ENCODE peak calls at places on chromosomes 2 and 18, in eight cellular contexts. H is pancreas, W is neural progenitor cell, L is IMR-90, Z is esophagus muscularis mucosa, O is left lung, I is adrenal gland, S is body of pancreas. N is an unnamed sample. For H3K4me1, the result is how much of the 10 kb centered on the place peaks cover.

GRCh38 chr2:377414-377813 is 89.5 kb upstream of the ALKAL2 start:
- DNase-seq in L (no peak), H (no peak), S (no peak), Z (no peak), I (no peak), W (no peak), O (no peak), N (no peak)

GRCh38 chr2:239695106-239695727 is 294.4 kb upstream of the HDAC4 start:
- DNase-seq in L (no peak), W (no peak), Z (peak), O (no peak), S (no peak), H (no peak), I (no peak), N (no peak)

GRCh38 chr2:46490521-46491141 is 11.3 kb downstream of the TMEM247 start:
- DNase-seq in Z (no peak), H (peak), L (peak), W (no peak), I (peak), S (peak), O (no peak), N (peak)

GRCh38 chr2:95282458-95282857 is 8.2 kb downstream of the PROM2 start:
- DNase-seq in Z (no peak), H (no peak), I (no peak), O (peak), S (no peak), L (no peak), W (no peak), N (no peak)

GRCh38 chr18:72376256-72376655 is 167.9 kb downstream of the CBLN2 start:
- DNase-seq in I (no peak), H (no peak), S (no peak), Z (no peak), L (no peak), W (no peak), O (no peak), N (no peak)

GRCh38 chr2:200023570-200023969 is 68.2 kb downstream of the MAIP1 start:
- DNase-seq in H (no peak), L (no peak), W (no peak), O (no peak), I (no peak), S (no peak), Z (no peak), N (no peak)

GRCh38 chr2:140454717-140455116 is 1674.5 kb upstream of the NXPH2 start:
- DNase-seq in H (no peak), L (peak), I (peak), Z (no peak), O (no peak), S (no peak), W (no peak), N (no peak)

GRCh38 chr2:109516445-109517117 is 97.2 kb downstream of the SEPTIN10 start:
- DNase-seq in S (no peak), L (peak), W (peak), O (no peak), I (peak), H (no peak), Z (no peak), N (peak)

GRCh38 chr18:57677289-57678211 is 55.9 kb upstream of the NARS1 start:
- DNase-seq in Z (no peak), S (no peak), L (no peak), W (no peak), O (no peak), H (no peak), I (no peak), N (no peak)

GRCh38 chr2:196403471-196403870 is 232.1 kb upstream of the STK17B start:
- DNase-seq in I (no peak), L (peak), H (no peak), S (no peak), W (no peak), Z (no peak), O (no peak), N (peak)

GRCh38 chr2:120293991-120294329 is 41.3 kb downstream of the RALB start:
- DNase-seq in I (no peak), L (no peak), Z (no peak), W (no peak), O (no peak), H (no peak), S (no peak), N (peak)

GRCh38 chr2:144948205-144948855 is 428.4 kb upstream of the ZEB2 start:
- DNase-seq in L (no peak), S (no peak), W (no peak), O (no peak), I (no peak), H (no peak), Z (no peak), N (no peak)

GRCh38 chr2:173521450-173522192 is 166.9 kb downstream of the CDCA7 start:
- DNase-seq in H (no peak), S (no peak), I (no peak), W (no peak), Z (no peak), L (no peak), O (no peak), N (no peak)

GRCh38 chr2:172726172-172726735 is 9.4 kb upstream of the RAPGEF4 start:
- DNase-seq in Z (no peak), L (peak), W (no peak), O (no peak), S (no peak), H (no peak), I (no peak), N (peak)

GRCh38 chr2:80852808-80853139 is 548.2 kb upstream of the LRRTM1 start:
- DNase-seq in O (no peak), H (no peak), W (peak), L (no peak), I (no peak), Z (no peak), S (no peak), N (no peak)

GRCh38 chr2:127067620-127068350 is 39.2 kb downstream of the BIN1 start:
- DNase-seq in L (peak), S (peak), I (peak), H (no peak), W (peak), O (no peak), Z (no peak), N (peak)

GRCh38 chr18:63233334-63233733 is 86.2 kb downstream of the BCL2 start:
- DNase-seq in O (no peak), S (no peak), W (no peak), H (no peak), Z (no peak), I (no peak), L (no peak), N (no peak)

GRCh38 chr2:99380376-99381010 is 43.3 kb downstream of the EIF5B start:
- DNase-seq in O (no peak), L (no peak), Z (no peak), H (no peak), W (no peak), S (no peak), I (no peak), N (no peak)

GRCh38 chr2:230161180-230161579 is 58.6 kb downstream of the SP110 start:
- DNase-seq in Z (no peak), L (peak), S (no peak), H (no peak), W (no peak), I (no peak), O (no peak), N (peak)

GRCh38 chr2:128390256-128390990 is 71.8 kb upstream of the HS6ST1 start:
- DNase-seq in O (no peak), W (no peak), I (no peak), S (peak), H (no peak), L (no peak), Z (no peak), N (no peak)

GRCh38 chr2:188235364-188235763 is 56.3 kb upstream of the GULP1 start:
- DNase-seq in Z (no peak), I (no peak), W (no peak), H (no peak), O (no peak), S (no peak), L (no peak), N (no peak)

GRCh38 chr2:169983506-169983905 is 156.3 kb downstream of the UBR3 start:
- DNase-seq in O (no peak), S (no peak), W (no peak), H (no peak), L (no peak), I (no peak), Z (no peak), N (peak)

GRCh38 chr2:227939271-227940027 is 68.0 kb downstream of the DAW1 start:
- DNase-seq in Z (no peak), I (peak), H (peak), O (no peak), L (peak), S (no peak), W (peak), N (peak)

GRCh38 chr2:7450188-7451156 is 533.3 kb downstream of the RNF144A start:
- DNase-seq in O (no peak), L (no peak), Z (no peak), I (no peak), W (no peak), H (no peak), S (no peak), N (no peak)

GRCh38 chr18:26909599-26910290 is 44.2 kb upstream of the AQP4 start:
- DNase-seq in I (no peak), W (no peak), S (no peak), L (no peak), H (no peak), Z (no peak), O (no peak), N (no peak)

GRCh38 chr2:10377052-10377746 is 70.9 kb downstream of the ODC1 start:
- DNase-seq in H (no peak), S (no peak), I (no peak), O (no peak), W (no peak), L (no peak), Z (no peak), N (no peak)

GRCh38 chr2:168977608-168978007 is 53.5 kb downstream of the ABCB11 start:
- DNase-seq in L (no peak), S (no peak), O (no peak), Z (no peak), I (no peak), H (no peak), W (no peak), N (no peak)

GRCh38 chr2:85851253-85851955 is 37.4 kb downstream of the ST3GAL5 start:
- DNase-seq in H (no peak), W (no peak), L (no peak), S (peak), I (peak), Z (peak), O (no peak), N (no peak)

GRCh38 chr18:7958081-7958896 is 391.2 kb downstream of the PTPRM start:
- DNase-seq in Z (no peak), O (no peak), H (no peak), I (no peak), S (no peak), L (peak), W (no peak), N (no peak)

GRCh38 chr2:15042824-15043223 is 410.3 kb downstream of the LRATD1 start:
- DNase-seq in W (no peak), Z (no peak), L (peak), I (no peak), S (no peak), H (no peak), O (no peak), N (peak)

GRCh38 chr2:189306441-189307006 is 127.0 kb upstream of the COL5A2 start:
- DNase-seq in I (no peak), W (no peak), S (no peak), Z (no peak), L (no peak), O (no peak), H (no peak), N (no peak)

GRCh38 chr18:62732631-62733030 is 17.3 kb downstream of the PHLPP1 start:
- DNase-seq in H (no peak), S (no peak), Z (no peak), O (no peak), I (no peak), W (no peak), L (no peak), N (no peak)

GRCh38 chr2:127771756-127772155 is 39.2 kb downstream of the WDR33 start:
- DNase-seq in L (peak), W (no peak), H (no peak), S (no peak), I (no peak), O (no peak), Z (no peak), N (no peak)

GRCh38 chr2:145801210-145801609 is 1281.3 kb upstream of the ZEB2 start:
- DNase-seq in O (no peak), W (no peak), S (no peak), L (no peak), I (no peak), H (no peak), Z (no peak), N (no peak)

GRCh38 chr18:6763524-6763923 is 34.0 kb downstream of the ARHGAP28 start:
- DNase-seq in L (no peak), I (no peak), H (no peak), S (no peak), O (no peak), W (no peak), Z (no peak), N (no peak)

GRCh38 chr2:60415814-60416213 is 137.6 kb downstream of the BCL11A start:
- DNase-seq in Z (no peak), L (no peak), W (no peak), I (no peak), H (no peak), S (no peak), O (no peak), N (no peak)

GRCh38 chr2:60416221-60417008 is 137.0 kb downstream of the BCL11A start:
- DNase-seq in I (peak), L (peak), W (no peak), H (peak), S (peak), Z (no peak), O (no peak), N (peak)

GRCh38 chr2:60413069-60413818 is 140.2 kb downstream of the BCL11A start:
- DNase-seq in S (no peak), W (no peak), L (no peak), H (no peak), I (no peak), O (no peak), Z (no peak), N (no peak)

GRCh38 chr2:60413819-60414178 is 139.7 kb downstream of the BCL11A start:
- DNase-seq in O (no peak), S (no peak), I (no peak), W (no peak), Z (no peak), H (no peak), L (no peak), N (no peak)

GRCh38 chr2:60414731-60415130 is 138.7 kb downstream of the BCL11A start:
- DNase-seq in W (no peak), L (peak), O (no peak), I (no peak), S (no peak), H (no peak), Z (no peak), N (no peak)
- H3K4me1 ChIP-seq in W (under half), L (under half), O (under half), I (under half), S (under half), H (under half), Z (under half), N (under half)

GRCh38 chr2:55167630-55167967 is 64.5 kb downstream of the CLHC1 start:
- DNase-seq in L (no peak), O (no peak), I (no peak), S (no peak), H (no peak), Z (no peak), W (no peak), N (no peak)
- H3K27ac ChIP-seq in L (peak), O (peak), I (no peak), S (peak), H (peak), Z (peak), W (no peak), N (peak)

GRCh38 chr18:74217476-74218143 is 69.3 kb downstream of the TIMM21 start:
- DNase-seq in O (no peak), Z (no peak), L (no peak), I (no peak), S (peak), H (peak), W (no peak), N (peak)
- H3K4me1 ChIP-seq in O (under half), Z (under half), L (under half), I (under half), S (under half), H (under half), W (under half), N (under half)

DNA sequence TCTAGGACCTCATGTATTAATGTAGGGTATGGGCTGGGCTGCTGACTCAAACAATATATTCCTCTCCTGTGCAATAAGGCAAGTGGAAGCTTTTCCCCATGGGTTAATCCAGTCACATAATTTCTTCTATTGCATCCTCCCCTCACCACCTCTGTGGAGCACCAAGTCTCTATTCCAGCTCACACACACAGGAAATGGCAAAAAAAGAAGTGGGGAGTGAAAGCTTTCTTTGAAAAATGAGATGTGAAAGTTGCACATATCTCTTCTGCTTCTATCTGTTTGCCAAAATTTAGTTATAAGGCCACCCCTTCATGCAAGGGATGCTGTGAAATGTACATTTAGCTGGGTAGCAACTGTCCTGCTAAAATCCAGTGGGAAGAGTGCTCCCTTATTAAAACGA is 121.2 kb downstream of the CDC42EP3 start:
- DNase-seq in W (no peak), I (no peak), L (no peak), S (no peak), Z (no peak), O (no peak), H (no peak), N (no peak)
- H3K27ac ChIP-seq in W (no peak), I (no peak), L (no peak), S (no peak), Z (no peak), O (no peak), H (no peak), N (no peak)

GRCh38 chr2:43123056-43123455 is 103.3 kb downstream of the ZFP36L2 start:
- DNase-seq in S (no peak), H (no peak), O (no peak), W (no peak), L (no peak), I (no peak), Z (no peak), N (no peak)
- H3K4me1 ChIP-seq in S (under half), H (under half), O (under half), W (under half), L (under half), I (under half), Z (under half), N (under half)

GRCh38 chr18:48405108-48405507 is 4.1 kb downstream of the ZBTB7C start:
- DNase-seq in Z (no peak), O (no peak), W (no peak), H (no peak), L (peak), S (no peak), I (peak), N (no peak)
- H3K27ac ChIP-seq in Z (no peak), O (no peak), W (no peak), H (no peak), L (no peak), S (no peak), I (no peak), N (no peak)

GRCh38 chr2:217906787-217907186 is 96.0 kb downstream of the TNS1 start:
- DNase-seq in O (peak), H (no peak), W (no peak), Z (no peak), L (no peak), S (no peak), I (no peak), N (no peak)
- H3K4me1 ChIP-seq in O (half or more), H (half or more), W (under half), Z (half or more), L (under half), S (half or more), I (half or more), N (under half)